ENCODE peak calls at places on chromosome 12, in six cellular contexts. I is heart right ventricle; F is naive thymus-derived CD8-positive, alpha-beta T cell; C is NCI-H1092 treated with DMSO at 0.1 percent for 48 hours; L is type B pancreatic cell; V is ELF-1. S is an unnamed sample.

GRCh38 chr12:123916729-123917128 is 55.9 kb downstream of the CCDC92 start:
- DNase-seq in C (no peak), V (no peak), F (no peak), I (no peak), L (no peak), S (no peak)

GRCh38 chr12:96235497-96235826 is 41.3 kb downstream of the ELK3 start:
- DNase-seq in C (no peak), V (no peak), F (no peak), L (no peak), I (no peak), S (no peak)

GRCh38 chr12:107349839-107350238 is 256.5 kb upstream of the CRY1 start:
- DNase-seq in C (no peak), F (no peak), L (no peak), V (no peak), I (no peak), S (no peak)

GRCh38 chr12:125371023-125371422 is 305.8 kb downstream of the AACS start:
- DNase-seq in F (no peak), I (no peak), V (no peak), L (no peak), C (no peak), S (no peak)

GRCh38 chr12:89379100-89379838 is 27.0 kb upstream of the DUSP6 start:
- DNase-seq in C (no peak), I (no peak), V (no peak), F (no peak), L (no peak), S (no peak)

GRCh38 chr12:102504280-102504679 is 23.9 kb upstream of the IGF1 start:
- DNase-seq in L (no peak), V (no peak), C (no peak), F (no peak), I (no peak), S (no peak)

GRCh38 chr12:115101518-115101917 is 417.5 kb upstream of the TBX3 start:
- DNase-seq in L (no peak), I (no peak), V (no peak), F (no peak), C (no peak), S (no peak)

GRCh38 chr12:92898755-92899154 is 30.3 kb downstream of the EEA1 start:
- DNase-seq in V (no peak), I (no peak), F (no peak), L (no peak), C (no peak), S (no peak)

GRCh38 chr12:47247418-47247817 is 167.7 kb upstream of the AMIGO2 start:
- DNase-seq in L (no peak), V (no peak), C (peak; percentile 12), I (no peak), F (no peak), S (no peak)

GRCh38 chr12:90234455-90234854 is 525.8 kb upstream of the ATP2B1 start:
- DNase-seq in I (no peak), L (no peak), F (no peak), C (no peak), V (no peak), S (peak; percentile 28)

GRCh38 chr12:8154526-8154925 is 2.3 kb upstream of the ZNF705A start:
- DNase-seq in V (no peak), F (peak; percentile 40), I (no peak), C (no peak), L (no peak), S (no peak)

GRCh38 chr12:131950182-131950913 is 606 bp downstream of the EP400 start:
- DNase-seq in L (peak; percentile 72), C (peak; percentile 15), I (peak; percentile 36), F (peak; percentile 24), V (peak; percentile 35), S (peak; percentile 38)

GRCh38 chr12:1131811-1132224 is 140.8 kb downstream of the ERC1 start:
- DNase-seq in F (no peak), C (peak; percentile 7), V (no peak), L (no peak), I (no peak), S (peak; percentile 22)

GRCh38 chr12:52082026-52082667 is 2.6 kb downstream of the SMIM41 start:
- DNase-seq in C (no peak), F (no peak), V (no peak), I (peak; percentile 62), L (no peak), S (no peak)

GRCh38 chr12:65449400-65449799 is 170.9 kb downstream of the MSRB3 start:
- DNase-seq in F (no peak), V (no peak), C (no peak), L (no peak), I (no peak), S (no peak)

GRCh38 chr12:118330421-118331018 is 42.2 kb downstream of the TAOK3 start:
- DNase-seq in V (no peak), F (no peak), C (no peak), I (no peak), L (no peak), S (peak; percentile 95)